ENCODE peak calls at places on chromosomes 2 and 18, in seven cellular contexts. One of them, this sample, is unnamed.

GRCh38 chr18:35174093-35174731 is 66.6 kb upstream of the ZNF397 start:
- DNase-seq in HT-29: no peak
- DNase-seq in retina: no peak
- DNase-seq in lung microvascular endothelial cell: no peak
- DNase-seq in heart right ventricle: no peak
- DNase-seq in MV-4-11: peak; percentile 89
- DNase-seq in T-helper 17 cell: no peak
- DNase-seq in this sample: no peak

GRCh38 chr2:75465317-75465998 is 95.3 kb downstream of the EVA1A start:
- DNase-seq in HT-29: no peak
- DNase-seq in retina: no peak
- DNase-seq in lung microvascular endothelial cell: peak; percentile 63
- DNase-seq in heart right ventricle: no peak
- DNase-seq in MV-4-11: no peak
- DNase-seq in T-helper 17 cell: no peak
- DNase-seq in this sample: no peak

GRCh38 chr2:236052206-236052605 is 116.0 kb downstream of the GBX2 start:
- DNase-seq in HT-29: no peak
- DNase-seq in retina: peak; percentile 54
- DNase-seq in lung microvascular endothelial cell: no peak
- DNase-seq in heart right ventricle: no peak
- DNase-seq in MV-4-11: no peak
- DNase-seq in T-helper 17 cell: no peak
- DNase-seq in this sample: no peak

GRCh38 chr2:216717491-216717901 is 22.1 kb upstream of the IGFBP5 start:
- DNase-seq in HT-29: no peak
- DNase-seq in retina: no peak
- DNase-seq in lung microvascular endothelial cell: no peak
- DNase-seq in heart right ventricle: no peak
- DNase-seq in MV-4-11: no peak
- DNase-seq in T-helper 17 cell: no peak
- DNase-seq in this sample: peak; percentile 34

GRCh38 chr18:54392621-54393023 is 34.9 kb downstream of the C18orf54 start:
- DNase-seq in HT-29: peak; percentile 78
- DNase-seq in retina: peak; percentile 57
- DNase-seq in lung microvascular endothelial cell: peak; percentile 71
- DNase-seq in heart right ventricle: no peak
- DNase-seq in MV-4-11: peak; percentile 80
- DNase-seq in T-helper 17 cell: no peak
- DNase-seq in this sample: no peak

GRCh38 chr2:148557844-148558436 is 86.6 kb upstream of the EPC2 start:
- DNase-seq in HT-29: no peak
- DNase-seq in retina: no peak
- DNase-seq in lung microvascular endothelial cell: no peak
- DNase-seq in heart right ventricle: no peak
- DNase-seq in MV-4-11: no peak
- DNase-seq in T-helper 17 cell: no peak
- DNase-seq in this sample: no peak

GRCh38 chr2:43217228-43218220 is 8.9 kb downstream of the ZFP36L2 start:
- DNase-seq in HT-29: no peak
- DNase-seq in retina: peak; percentile 57
- DNase-seq in lung microvascular endothelial cell: no peak
- DNase-seq in heart right ventricle: no peak
- DNase-seq in MV-4-11: no peak
- DNase-seq in T-helper 17 cell: no peak
- DNase-seq in this sample: peak; percentile 97

GRCh38 chr2:219495531-219496122 is 3.1 kb upstream of the GMPPA start:
- DNase-seq in HT-29: peak; percentile 53
- DNase-seq in retina: peak; percentile 68
- DNase-seq in lung microvascular endothelial cell: peak; percentile 68
- DNase-seq in heart right ventricle: peak; percentile 46
- DNase-seq in MV-4-11: peak; percentile 54
- DNase-seq in T-helper 17 cell: peak; percentile 34
- DNase-seq in this sample: peak; percentile 83

GRCh38 chr2:1140389-1141003 is 189.8 kb downstream of the SNTG2 start:
- DNase-seq in HT-29: peak; percentile 58
- DNase-seq in retina: peak; percentile 63
- DNase-seq in lung microvascular endothelial cell: no peak
- DNase-seq in heart right ventricle: peak; percentile 29
- DNase-seq in MV-4-11: no peak
- DNase-seq in T-helper 17 cell: no peak
- DNase-seq in this sample: peak; percentile 86

GRCh38 chr2:44097322-44097907 is 71.3 kb upstream of the PPM1B start:
- DNase-seq in HT-29: no peak
- DNase-seq in retina: peak; percentile 21
- DNase-seq in lung microvascular endothelial cell: no peak
- DNase-seq in heart right ventricle: no peak
- DNase-seq in MV-4-11: no peak
- DNase-seq in T-helper 17 cell: no peak
- DNase-seq in this sample: no peak

GRCh38 chr2:198113316-198113715 is 308.9 kb downstream of the PLCL1 start:
- DNase-seq in HT-29: no peak
- DNase-seq in retina: no peak
- DNase-seq in lung microvascular endothelial cell: no peak
- DNase-seq in heart right ventricle: no peak
- DNase-seq in MV-4-11: no peak
- DNase-seq in T-helper 17 cell: no peak
- DNase-seq in this sample: no peak

GRCh38 chr2:123077101-123077500 is 948.0 kb upstream of the CNTNAP5 start:
- DNase-seq in HT-29: no peak
- DNase-seq in retina: no peak
- DNase-seq in lung microvascular endothelial cell: no peak
- DNase-seq in heart right ventricle: no peak
- DNase-seq in MV-4-11: no peak
- DNase-seq in T-helper 17 cell: no peak
- DNase-seq in this sample: no peak

GRCh38 chr2:41879367-41879871 is 168.4 kb upstream of the PKDCC start:
- DNase-seq in HT-29: no peak
- DNase-seq in retina: peak; percentile 76
- DNase-seq in lung microvascular endothelial cell: no peak
- DNase-seq in heart right ventricle: no peak
- DNase-seq in MV-4-11: no peak
- DNase-seq in T-helper 17 cell: no peak
- DNase-seq in this sample: no peak

GRCh38 chr2:43539991-43540860 is 55.6 kb downstream of the THADA start:
- DNase-seq in HT-29: no peak
- DNase-seq in retina: no peak
- DNase-seq in lung microvascular endothelial cell: peak; percentile 31
- DNase-seq in heart right ventricle: peak; percentile 17
- DNase-seq in MV-4-11: peak; percentile 91
- DNase-seq in T-helper 17 cell: no peak
- DNase-seq in this sample: no peak

GRCh38 chr2:196677404-196677803 is 37.9 kb downstream of the CCDC150 start:
- DNase-seq in HT-29: no peak
- DNase-seq in retina: no peak
- DNase-seq in lung microvascular endothelial cell: peak; percentile 49
- DNase-seq in heart right ventricle: no peak
- DNase-seq in MV-4-11: no peak
- DNase-seq in T-helper 17 cell: no peak
- DNase-seq in this sample: no peak

GRCh38 chr2:5868891-5869400 is 176.8 kb downstream of the SOX11 start:
- DNase-seq in HT-29: no peak
- DNase-seq in retina: no peak
- DNase-seq in lung microvascular endothelial cell: no peak
- DNase-seq in heart right ventricle: no peak
- DNase-seq in MV-4-11: no peak
- DNase-seq in T-helper 17 cell: no peak
- DNase-seq in this sample: no peak

GRCh38 chr2:202149155-202149762 is 76.2 kb downstream of the KIAA2012 start:
- DNase-seq in HT-29: no peak
- DNase-seq in retina: peak; percentile 59
- DNase-seq in lung microvascular endothelial cell: no peak
- DNase-seq in heart right ventricle: peak; percentile 30
- DNase-seq in MV-4-11: no peak
- DNase-seq in T-helper 17 cell: no peak
- DNase-seq in this sample: peak; percentile 55

GRCh38 chr2:20668470-20668869 is 1.5 kb downstream of the GDF7 start:
- DNase-seq in HT-29: no peak
- DNase-seq in retina: no peak
- DNase-seq in lung microvascular endothelial cell: no peak
- DNase-seq in heart right ventricle: no peak
- DNase-seq in MV-4-11: no peak
- DNase-seq in T-helper 17 cell: no peak
- DNase-seq in this sample: no peak

GRCh38 chr2:238528953-238529781 is 102.4 kb downstream of the ASB1 start:
- DNase-seq in HT-29: peak; percentile 52
- DNase-seq in retina: no peak
- DNase-seq in lung microvascular endothelial cell: no peak
- DNase-seq in heart right ventricle: no peak
- DNase-seq in MV-4-11: peak; percentile 37
- DNase-seq in T-helper 17 cell: no peak
- DNase-seq in this sample: no peak

GRCh38 chr2:1900736-1901135 is 156.4 kb upstream of the PXDN start:
- DNase-seq in HT-29: peak; percentile 9
- DNase-seq in retina: no peak
- DNase-seq in lung microvascular endothelial cell: no peak
- DNase-seq in heart right ventricle: no peak
- DNase-seq in MV-4-11: no peak
- DNase-seq in T-helper 17 cell: no peak
- DNase-seq in this sample: peak; percentile 85

GRCh38 chr2:197993830-197994229 is 189.4 kb downstream of the PLCL1 start:
- DNase-seq in HT-29: no peak
- DNase-seq in retina: no peak
- DNase-seq in lung microvascular endothelial cell: no peak
- DNase-seq in heart right ventricle: no peak
- DNase-seq in MV-4-11: no peak
- DNase-seq in T-helper 17 cell: no peak
- DNase-seq in this sample: no peak

GRCh38 chr2:108220942-108221541 is 18.7 kb upstream of the SULT1C3 start:
- DNase-seq in HT-29: no peak
- DNase-seq in retina: no peak
- DNase-seq in lung microvascular endothelial cell: no peak
- DNase-seq in heart right ventricle: peak; percentile 62
- DNase-seq in MV-4-11: no peak
- DNase-seq in T-helper 17 cell: no peak
- DNase-seq in this sample: no peak

GRCh38 chr2:69309336-69310048 is 77.5 kb downstream of the GFPT1 start:
- DNase-seq in HT-29: peak; percentile 90
- DNase-seq in retina: peak; percentile 46
- DNase-seq in lung microvascular endothelial cell: peak; percentile 78
- DNase-seq in heart right ventricle: peak; percentile 33
- DNase-seq in MV-4-11: peak; percentile 17
- DNase-seq in T-helper 17 cell: no peak
- DNase-seq in this sample: no peak

GRCh38 chr2:140650825-140651224 is 1480.0 kb downstream of the LRP1B start:
- DNase-seq in HT-29: no peak
- DNase-seq in retina: no peak
- DNase-seq in lung microvascular endothelial cell: no peak
- DNase-seq in heart right ventricle: no peak
- DNase-seq in MV-4-11: no peak
- DNase-seq in T-helper 17 cell: no peak
- DNase-seq in this sample: no peak

GRCh38 chr2:199738723-199739412 is 112.1 kb downstream of the FTCDNL1 start:
- DNase-seq in HT-29: peak; percentile 7
- DNase-seq in retina: no peak
- DNase-seq in lung microvascular endothelial cell: no peak
- DNase-seq in heart right ventricle: no peak
- DNase-seq in MV-4-11: peak; percentile 97
- DNase-seq in T-helper 17 cell: no peak
- DNase-seq in this sample: no peak

GRCh38 chr2:42767899-42768705 is 4.2 kb upstream of the OXER1 start:
- DNase-seq in HT-29: no peak
- DNase-seq in retina: no peak
- DNase-seq in lung microvascular endothelial cell: no peak
- DNase-seq in heart right ventricle: no peak
- DNase-seq in MV-4-11: no peak
- DNase-seq in T-helper 17 cell: no peak
- DNase-seq in this sample: no peak

GRCh38 chr2:151207100-151207499 is 54.6 kb downstream of the RBM43 start:
- DNase-seq in HT-29: no peak
- DNase-seq in retina: no peak
- DNase-seq in lung microvascular endothelial cell: no peak
- DNase-seq in heart right ventricle: no peak
- DNase-seq in MV-4-11: no peak
- DNase-seq in T-helper 17 cell: no peak
- DNase-seq in this sample: no peak

GRCh38 chr18:74899554-74899953 is 301.9 kb downstream of the ZNF407 start:
- DNase-seq in HT-29: no peak
- DNase-seq in retina: no peak
- DNase-seq in lung microvascular endothelial cell: peak; percentile 32
- DNase-seq in heart right ventricle: peak; percentile 36
- DNase-seq in MV-4-11: no peak
- DNase-seq in T-helper 17 cell: no peak
- DNase-seq in this sample: no peak

GRCh38 chr2:83069724-83070123 is 1389.4 kb downstream of the SUCLG1 start:
- DNase-seq in HT-29: peak; percentile 62
- DNase-seq in retina: no peak
- DNase-seq in lung microvascular endothelial cell: peak; percentile 62
- DNase-seq in heart right ventricle: no peak
- DNase-seq in MV-4-11: no peak
- DNase-seq in T-helper 17 cell: no peak
- DNase-seq in this sample: no peak

GRCh38 chr2:61853086-61853847 is 593 bp downstream of the FAM161A start:
- DNase-seq in HT-29: peak; percentile 38
- DNase-seq in retina: peak; percentile 35
- DNase-seq in lung microvascular endothelial cell: peak; percentile 61
- DNase-seq in heart right ventricle: peak; percentile 17
- DNase-seq in MV-4-11: peak; percentile 50
- DNase-seq in T-helper 17 cell: no peak
- DNase-seq in this sample: peak; percentile 83

GRCh38 chr2:25032094-25032493 is 9.8 kb upstream of the EFR3B start:
- DNase-seq in HT-29: no peak
- DNase-seq in retina: no peak
- DNase-seq in lung microvascular endothelial cell: peak; percentile 3
- DNase-seq in heart right ventricle: no peak
- DNase-seq in MV-4-11: peak; percentile 85
- DNase-seq in T-helper 17 cell: no peak
- DNase-seq in this sample: no peak

GRCh38 chr2:207528980-207529329 is 807 bp upstream of the CREB1 start:
- DNase-seq in HT-29: peak; percentile 64
- DNase-seq in retina: no peak
- DNase-seq in lung microvascular endothelial cell: peak; percentile 45
- DNase-seq in heart right ventricle: no peak
- DNase-seq in MV-4-11: no peak
- DNase-seq in T-helper 17 cell: peak; percentile 70
- DNase-seq in this sample: peak; percentile 56

GRCh38 chr2:169900686-169901085 is 73.4 kb downstream of the UBR3 start:
- DNase-seq in HT-29: no peak
- DNase-seq in retina: no peak
- DNase-seq in lung microvascular endothelial cell: peak; percentile 13
- DNase-seq in heart right ventricle: no peak
- DNase-seq in MV-4-11: no peak
- DNase-seq in T-helper 17 cell: no peak
- DNase-seq in this sample: no peak

GRCh38 chr2:17610521-17610920 is 70.0 kb downstream of the VSNL1 start:
- DNase-seq in HT-29: no peak
- DNase-seq in retina: no peak
- DNase-seq in lung microvascular endothelial cell: no peak
- DNase-seq in heart right ventricle: peak; percentile 33
- DNase-seq in MV-4-11: no peak
- DNase-seq in T-helper 17 cell: no peak
- DNase-seq in this sample: no peak

GRCh38 chr18:57655740-57656139 is 34.1 kb upstream of the NARS1 start:
- DNase-seq in HT-29: no peak
- DNase-seq in retina: no peak
- DNase-seq in lung microvascular endothelial cell: no peak
- DNase-seq in heart right ventricle: no peak
- DNase-seq in MV-4-11: peak; percentile 85
- DNase-seq in T-helper 17 cell: no peak
- DNase-seq in this sample: no peak

GRCh38 chr2:46555011-46555410 is 75.6 kb downstream of the TMEM247 start:
- DNase-seq in HT-29: no peak
- DNase-seq in retina: no peak
- DNase-seq in lung microvascular endothelial cell: no peak
- DNase-seq in heart right ventricle: no peak
- DNase-seq in MV-4-11: no peak
- DNase-seq in T-helper 17 cell: no peak
- DNase-seq in this sample: peak; percentile 69

GRCh38 chr2:151630372-151630771 is 103.9 kb downstream of the NEB start:
- DNase-seq in HT-29: peak; percentile 22
- DNase-seq in retina: no peak
- DNase-seq in lung microvascular endothelial cell: no peak
- DNase-seq in heart right ventricle: no peak
- DNase-seq in MV-4-11: no peak
- DNase-seq in T-helper 17 cell: no peak
- DNase-seq in this sample: no peak

GRCh38 chr2:211996857-211997256 is 541.7 kb downstream of the ERBB4 start:
- DNase-seq in HT-29: no peak
- DNase-seq in retina: no peak
- DNase-seq in lung microvascular endothelial cell: no peak
- DNase-seq in heart right ventricle: no peak
- DNase-seq in MV-4-11: no peak
- DNase-seq in T-helper 17 cell: no peak
- DNase-seq in this sample: no peak

This sample was measured in H9.